ENCODE peak calls at places on chromosomes 1 and 21, in five cellular contexts. S, I, B, L and P are unnamed samples.

GRCh38 chr1:40353081-40353480 is 20.4 kb upstream of the SMAP2 start:
- DNase-seq in B (no peak), L (no peak), I (no peak), S (no peak), P (no peak)

GRCh38 chr1:92599184-92599583 is 112.5 kb upstream of the GFI1 start:
- DNase-seq in B (peak; percentile 26), L (no peak), I (peak; percentile 35), S (no peak), P (no peak)

GRCh38 chr21:37530901-37531351 is 164.4 kb downstream of the DYRK1A start:
- DNase-seq in S (no peak), L (no peak), I (no peak), B (no peak), P (no peak)

GRCh38 chr1:6599141-6599975 is 3.3 kb downstream of the KLHL21 start:
- DNase-seq in L (no peak), B (no peak), I (no peak), S (no peak), P (no peak)

GRCh38 chr1:91829293-91830153 is 56.4 kb downstream of the TGFBR3 start:
- DNase-seq in I (no peak), B (no peak), L (no peak), S (no peak), P (no peak)

GRCh38 chr1:73611681-73612080 is 586.3 kb downstream of the LRRIQ3 start:
- DNase-seq in L (no peak), B (no peak), I (no peak), S (no peak), P (no peak)

GRCh38 chr1:203327684-203328457 is 22.6 kb downstream of the BTG2 start:
- DNase-seq in S (peak; percentile 66), I (peak; percentile 65), L (peak; percentile 88), B (peak; percentile 45), P (no peak)

GRCh38 chr1:245493029-245493428 is 338.2 kb downstream of the KIF26B start:
- DNase-seq in L (no peak), S (no peak), B (no peak), I (no peak), P (no peak)

GRCh38 chr1:49765034-49765433 is 258.7 kb downstream of the AGBL4 start:
- DNase-seq in L (no peak), B (no peak), S (no peak), I (no peak), P (peak; percentile 76)

GRCh38 chr1:4554291-4554865 is 100.0 kb upstream of the AJAP1 start:
- DNase-seq in L (no peak), B (no peak), S (no peak), I (no peak), P (no peak)

GRCh38 chr1:10540277-10541005 is 65.7 kb downstream of the PEX14 start:
- DNase-seq in I (peak; percentile 56), S (no peak), L (no peak), B (no peak), P (no peak)

GRCh38 chr1:179126338-179127060 is 44.6 kb downstream of the TOR3A start:
- DNase-seq in S (peak; percentile 63), L (peak; percentile 25), I (no peak), B (no peak), P (peak; percentile 45)

GRCh38 chr1:109312978-109313775 is 6.4 kb upstream of the MYBPHL start:
- DNase-seq in I (no peak), B (no peak), S (no peak), L (peak; percentile 96), P (peak; percentile 29)

GRCh38 chr1:24929876-24930702 is at the start of gene RUNX3:
- DNase-seq in L (peak; percentile 23), I (peak; percentile 96), B (no peak), S (peak; percentile 64), P (no peak)

GRCh38 chr21:31554511-31555022 is 104.9 kb upstream of the SOD1 start:
- DNase-seq in I (no peak), B (no peak), S (no peak), L (no peak), P (no peak)

GRCh38 chr1:110566836-110567235 is 39.3 kb downstream of the KCNA2 start:
- DNase-seq in L (no peak), I (no peak), B (no peak), S (no peak), P (no peak)